ENCODE peak calls at places on chromosomes 4 and X, in seven cellular contexts. I is OCI-LY7; W is HCT116; F is mesendoderm; U is naive thymus-derived CD4-positive, alpha-beta T cell; T is suprapubic skin; A is astrocyte. R is an unnamed sample.

GRCh38 chr4:123248260-123248659 is 148.3 kb upstream of the SPRY1 start:
- DNase-seq in I (no peak), W (no peak), F (no peak), U (no peak), T (no peak), A (no peak), R (no peak)

GRCh38 chr4:78689700-78690318 is 86.3 kb upstream of the BMP2K start:
- DNase-seq in I (no peak), W (no peak), F (no peak), U (no peak), T (no peak), A (no peak), R (no peak)

GRCh38 chr4:36921474-36922220 is 322.9 kb upstream of the NWD2 start:
- DNase-seq in I (no peak), W (no peak), F (no peak), U (no peak), T (no peak), A (no peak), R (no peak)

GRCh38 chrX:49001521-49002090 is 458 bp downstream of the GRIPAP1 start:
- DNase-seq in I (peak), W (peak), F (peak), U (no peak), T (no peak), A (peak), R (no peak)

GRCh38 chr4:21450331-21450730 is 498.2 kb downstream of the KCNIP4 start:
- DNase-seq in I (no peak), W (no peak), F (peak), U (no peak), T (no peak), A (no peak), R (no peak)

GRCh38 chr4:61522312-61522711 is 322.2 kb downstream of the ADGRL3 start:
- DNase-seq in I (no peak), W (no peak), F (no peak), U (no peak), T (no peak), A (no peak), R (no peak)

GRCh38 chr4:48680848-48681568 is 99.1 kb downstream of the FRYL start:
- DNase-seq in I (no peak), W (no peak), F (no peak), U (no peak), T (no peak), A (no peak), R (no peak)

GRCh38 chr4:77073106-77073858 is 2.5 kb downstream of the CCNI start:
- DNase-seq in I (peak), W (no peak), F (no peak), U (no peak), T (no peak), A (no peak), R (no peak)

GRCh38 chrX:145910017-145910416 is 92.4 kb downstream of the SLITRK2 start:
- DNase-seq in I (no peak), W (no peak), F (peak), U (no peak), T (no peak), A (no peak), R (no peak)

GRCh38 chrX:445727-446126 is 59.0 kb upstream of the PPP2R3B start:
- DNase-seq in I (no peak), W (no peak), F (no peak), U (no peak), T (no peak), A (no peak), R (no peak)

GRCh38 chr4:165131247-165131832 is 18.7 kb upstream of the TMEM192 start:
- DNase-seq in I (peak), W (peak), F (peak), U (peak), T (peak), A (no peak), R (peak)

GRCh38 chrX:46630141-46630540 is 56.6 kb downstream of the CHST7 start:
- DNase-seq in I (no peak), W (no peak), F (no peak), U (no peak), T (no peak), A (peak), R (no peak)

GRCh38 chr4:40630335-40631021 is 814 bp upstream of the RBM47 start:
- DNase-seq in I (peak), W (peak), F (peak), U (no peak), T (peak), A (no peak), R (no peak)

GRCh38 chr4:122793811-122794210 is 32.8 kb upstream of the FGF2 start:
- DNase-seq in I (no peak), W (no peak), F (no peak), U (no peak), T (no peak), A (no peak), R (no peak)

GRCh38 chrX:46788902-46789301 is 30.0 kb upstream of the SLC9A7 start:
- DNase-seq in I (no peak), W (no peak), F (peak), U (no peak), T (no peak), A (peak), R (no peak)

GRCh38 chrX:69618803-69619202 is 2.9 kb downstream of the EDA start:
- DNase-seq in I (peak), W (no peak), F (peak), U (no peak), T (no peak), A (no peak), R (no peak)

GRCh38 chrX:45935408-45935807 is 609.8 kb downstream of the ZNF674 start:
- DNase-seq in I (no peak), W (no peak), F (no peak), U (no peak), T (no peak), A (no peak), R (no peak)

GRCh38 chrX:51931761-51932160 is 38.3 kb downstream of the MAGED1 start:
- DNase-seq in I (no peak), W (no peak), F (no peak), U (no peak), T (no peak), A (no peak), R (no peak)

GRCh38 chr4:89119836-89120235 is 8.5 kb downstream of the TIGD2 start:
- DNase-seq in I (no peak), W (no peak), F (no peak), U (no peak), T (no peak), A (peak), R (no peak)

GRCh38 chr4:88533937-88534750 is 10.6 kb upstream of the PYURF start:
- DNase-seq in I (no peak), W (no peak), F (peak), U (no peak), T (no peak), A (peak), R (no peak)

GRCh38 chr4:176289561-176289960 is 20.5 kb upstream of the ASB5 start:
- DNase-seq in I (no peak), W (no peak), F (no peak), U (no peak), T (no peak), A (no peak), R (no peak)

GRCh38 chr4:185820119-185821028 is 8.4 kb upstream of the SORBS2 start:
- DNase-seq in I (no peak), W (no peak), F (no peak), U (no peak), T (no peak), A (no peak), R (no peak)

GRCh38 chr4:19278665-19279064 is 973.0 kb upstream of the SLIT2 start:
- DNase-seq in I (no peak), W (no peak), F (no peak), U (no peak), T (no peak), A (no peak), R (no peak)

GRCh38 chrX:26376037-26376708 is 160.2 kb downstream of the MAGEB5 start:
- DNase-seq in I (no peak), W (no peak), F (no peak), U (no peak), T (no peak), A (no peak), R (no peak)

GRCh38 chr4:183161630-183162029 is 62.6 kb downstream of the WWC2 start:
- DNase-seq in I (no peak), W (no peak), F (no peak), U (no peak), T (no peak), A (no peak), R (no peak)

GRCh38 chrX:72621619-72622485 is 49.2 kb upstream of the HDAC8 start:
- DNase-seq in I (no peak), W (peak), F (no peak), U (no peak), T (no peak), A (peak), R (no peak)

GRCh38 chrX:37608156-37608555 is 36.7 kb downstream of the LANCL3 start:
- DNase-seq in I (no peak), W (no peak), F (peak), U (no peak), T (no peak), A (no peak), R (no peak)

GRCh38 chr4:77800483-77801259 is 18.5 kb downstream of the CNOT6L start:
- DNase-seq in I (no peak), W (no peak), F (no peak), U (no peak), T (no peak), A (peak), R (no peak)

GRCh38 chr4:118012142-118012541 is 22.1 kb upstream of the NDST3 start:
- DNase-seq in I (no peak), W (no peak), F (peak), U (no peak), T (no peak), A (no peak), R (no peak)

GRCh38 chr4:142875117-142875516 is 29.0 kb upstream of the INPP4B start:
- DNase-seq in I (peak), W (no peak), F (peak), U (no peak), T (no peak), A (no peak), R (no peak)

GRCh38 chrX:124098089-124098488 is 136.6 kb downstream of the STAG2 start:
- DNase-seq in I (peak), W (no peak), F (peak), U (no peak), T (no peak), A (peak), R (no peak)

GRCh38 chr4:189261475-189261874 is 679.2 kb upstream of the FRG1 start:
- DNase-seq in I (no peak), W (no peak), F (no peak), U (no peak), T (no peak), A (no peak), R (no peak)

GRCh38 chrX:37060999-37061398 is 52.8 kb downstream of the FAM47C start:
- DNase-seq in I (peak), W (peak), F (peak), U (no peak), T (no peak), A (peak), R (no peak)

GRCh38 chr4:86549163-86549788 is 44.8 kb upstream of the PTPN13 start:
- DNase-seq in I (no peak), W (no peak), F (no peak), U (no peak), T (no peak), A (peak), R (no peak)

GRCh38 chr4:110798682-110799081 is 175.8 kb upstream of the PITX2 start:
- DNase-seq in I (no peak), W (no peak), F (no peak), U (no peak), T (peak), A (no peak), R (no peak)

GRCh38 chr4:110787781-110788180 is 164.9 kb upstream of the PITX2 start:
- DNase-seq in I (no peak), W (no peak), F (no peak), U (no peak), T (no peak), A (no peak), R (no peak)

GRCh38 chr4:110792036-110792435 is 169.2 kb upstream of the PITX2 start:
- DNase-seq in I (no peak), W (no peak), F (peak), U (no peak), T (no peak), A (no peak), R (no peak)

GRCh38 chr4:110793890-110794588 is 171.2 kb upstream of the PITX2 start:
- DNase-seq in I (no peak), W (no peak), F (peak), U (no peak), T (no peak), A (no peak), R (no peak)

GRCh38 chr4:110793381-110793801 is 170.5 kb upstream of the PITX2 start:
- DNase-seq in I (no peak), W (peak), F (peak), U (no peak), T (no peak), A (peak), R (no peak)
- H3K27ac ChIP-seq in I (no peak), W (no peak), F (no peak), U (no peak), T (no peak), A (no peak), R (no peak)

GRCh38 chr4:38306482-38307071 is 346.4 kb downstream of the PTTG2 start:
- DNase-seq in I (no peak), W (no peak), F (no peak), U (no peak), T (no peak), A (no peak), R (no peak)
- H3K27ac ChIP-seq in I (no peak), W (no peak), F (no peak), U (no peak), T (no peak), A (no peak), R (peak)

GRCh38 chrX:21756785-21757529 is 959 bp downstream of the SMPX start:
- DNase-seq in I (no peak), W (no peak), F (no peak), U (no peak), T (no peak), A (no peak), R (no peak)
- H3K27ac ChIP-seq in I (no peak), W (no peak), F (no peak), U (no peak), T (no peak), A (no peak), R (no peak)

GRCh38 chr4:42566835-42567234 is 90.1 kb downstream of the ATP8A1 start:
- DNase-seq in I (no peak), W (no peak), F (no peak), U (no peak), T (no peak), A (no peak), R (no peak)

GRCh38 chr4:42560465-42560864 is 96.4 kb downstream of the ATP8A1 start:
- DNase-seq in I (no peak), W (no peak), F (no peak), U (no peak), T (no peak), A (peak), R (no peak)

GRCh38 chr4:42558156-42558555 is 98.7 kb downstream of the ATP8A1 start:
- DNase-seq in I (no peak), W (no peak), F (no peak), U (no peak), T (no peak), A (no peak), R (no peak)

GRCh38 chr4:42561031-42561430 is 95.9 kb downstream of the ATP8A1 start:
- DNase-seq in I (no peak), W (no peak), F (no peak), U (no peak), T (no peak), A (no peak), R (no peak)

DNA sequence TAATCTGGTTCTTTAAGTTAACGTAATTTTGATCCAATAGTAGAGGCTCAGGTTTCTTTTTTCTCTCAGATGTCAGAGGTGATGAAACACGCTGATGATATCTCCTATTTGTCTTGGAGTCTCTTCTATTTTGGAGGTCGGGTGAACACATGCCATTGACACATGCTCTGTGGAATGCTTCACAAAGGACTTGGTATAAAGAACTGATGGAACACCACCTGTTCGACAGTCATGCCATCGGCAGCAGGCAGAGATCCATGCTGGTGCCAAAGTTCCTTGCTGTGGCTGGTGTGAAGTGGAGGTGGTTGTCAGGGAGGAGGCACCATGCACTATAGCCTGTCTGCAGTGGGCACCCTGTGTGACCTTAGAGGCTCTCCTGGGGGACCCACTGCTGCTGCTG is 94.9 kb downstream of the ATP8A1 start:
- DNase-seq in I (no peak), W (no peak), F (no peak), U (no peak), T (no peak), A (no peak), R (no peak)
- H3K27ac ChIP-seq in I (no peak), W (no peak), F (no peak), U (no peak), T (no peak), A (no peak), R (no peak)

GRCh38 chrX:64843224-64843623 is 133.0 kb downstream of the ZC4H2 start:
- DNase-seq in I (no peak), W (no peak), F (no peak), U (no peak), T (no peak), A (no peak), R (no peak)
- H3K27ac ChIP-seq in I (peak), W (no peak), F (no peak), U (no peak), T (no peak), A (no peak), R (no peak)

GRCh38 chr4:52019941-52020657 is at the start of gene LRRC66:
- DNase-seq in I (no peak), W (peak), F (no peak), U (no peak), T (no peak), A (no peak), R (no peak)
- H3K27ac ChIP-seq in I (no peak), W (no peak), F (no peak), U (no peak), T (no peak), A (no peak), R (no peak)

DNA sequence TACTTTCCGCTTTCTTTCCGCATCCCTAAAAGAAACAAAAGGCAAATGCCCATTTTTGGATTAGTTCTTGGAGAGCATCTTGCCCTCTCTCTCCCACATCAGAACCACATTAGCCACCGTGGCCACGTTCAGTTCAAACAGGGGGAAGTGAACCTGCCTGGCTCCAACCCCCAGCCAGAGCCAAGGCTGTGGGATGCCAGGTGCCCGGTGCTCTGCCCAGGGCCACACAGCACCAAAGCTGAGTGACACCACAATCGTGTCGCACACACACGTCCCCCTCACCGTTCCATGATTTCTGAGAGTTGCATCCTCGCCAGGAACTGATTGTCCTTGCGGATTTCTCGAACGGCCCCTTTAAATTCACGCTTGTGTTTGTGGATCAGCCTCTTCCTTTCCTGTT is 24.3 kb downstream of the NOP14 start:
- DNase-seq in I (no peak), W (no peak), F (no peak), U (no peak), T (peak), A (no peak), R (no peak)
- H3K27ac ChIP-seq in I (no peak), W (peak), F (no peak), U (no peak), T (no peak), A (no peak), R (no peak)

DNA sequence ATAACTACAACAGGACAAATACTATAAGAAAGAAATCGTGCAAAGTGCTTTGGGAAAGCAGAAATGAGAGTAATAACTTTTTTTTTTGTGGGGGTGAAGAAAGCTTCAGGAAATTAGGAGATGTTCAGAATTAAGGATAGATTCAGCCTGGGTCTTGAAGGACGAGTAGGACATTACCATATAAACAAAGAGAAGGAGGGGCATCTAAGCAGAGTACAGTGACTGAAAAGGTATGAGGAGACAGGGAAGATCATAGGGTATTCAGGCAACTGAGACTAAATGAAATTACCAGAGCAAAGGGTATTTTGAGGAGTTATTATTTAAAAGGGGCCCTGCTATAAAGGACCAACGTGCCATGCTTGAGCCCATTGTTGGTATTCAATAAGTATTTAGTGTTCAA is 3.1 kb upstream of the STAP1 start:
- DNase-seq in I (no peak), W (no peak), F (no peak), U (no peak), T (no peak), A (no peak), R (no peak)
- H3K27ac ChIP-seq in I (no peak), W (no peak), F (no peak), U (no peak), T (no peak), A (no peak), R (no peak)

R was measured in caudate nucleus.